ENCODE peak calls at places on chromosomes 6 and 20, in eight cellular contexts. M is MM.1S, R is hepatocyte, I is GM23338, O is PC-3, F is OCI-LY7, T is SK-N-SH, H is K562. G is an unnamed sample. For H3K4me1, the result is how much of the 10 kb centered on the place peaks cover.

GRCh38 chr6:683742-684440 is 9.0 kb downstream of the EXOC2 start:
- DNase-seq in M (no peak), O (no peak), I (peak), H (peak), R (peak), T (peak), F (no peak), G (peak)

GRCh38 chr6:139173172-139173571 is 38.3 kb downstream of the HECA start:
- DNase-seq in M (no peak), T (no peak), R (no peak), O (peak), I (no peak), H (no peak), F (no peak), G (no peak)

GRCh38 chr6:28757429-28758045 is 166.2 kb downstream of the TRIM27 start:
- DNase-seq in I (peak), H (peak), M (no peak), F (no peak), R (no peak), O (no peak), T (no peak), G (no peak)

GRCh38 chr6:43627008-43627825 is 1.8 kb downstream of the GTPBP2 start:
- DNase-seq in O (peak), H (peak), F (no peak), T (peak), R (peak), M (peak), I (no peak), G (no peak)

GRCh38 chr20:51831891-51832675 is 29.8 kb upstream of the SALL4 start:
- DNase-seq in T (no peak), I (no peak), H (no peak), O (no peak), M (no peak), R (peak), F (no peak), G (no peak)

GRCh38 chr6:105170066-105170465 is 9.7 kb downstream of the POPDC3 start:
- DNase-seq in O (no peak), I (no peak), H (no peak), F (no peak), R (no peak), M (no peak), T (no peak), G (no peak)

GRCh38 chr20:63330084-63330760 is 30.9 kb downstream of the CHRNA4 start:
- DNase-seq in M (no peak), R (no peak), F (no peak), O (no peak), T (no peak), I (no peak), H (no peak), G (no peak)

GRCh38 chr6:3045369-3045768 is 22.9 kb upstream of the RIPK1 start:
- DNase-seq in M (no peak), F (no peak), I (no peak), R (no peak), T (no peak), O (no peak), H (no peak), G (no peak)

GRCh38 chr6:135438907-135439535 is 58.5 kb downstream of the AHI1 start:
- DNase-seq in T (peak), H (peak), O (peak), F (peak), I (peak), R (peak), M (peak), G (no peak)

GRCh38 chr20:61682114-61682997 is 383.3 kb downstream of the TAF4 start:
- DNase-seq in O (no peak), H (no peak), I (no peak), R (no peak), M (no peak), F (no peak), T (no peak), G (no peak)

GRCh38 chr6:89048985-89049384 is 31.6 kb upstream of the PNRC1 start:
- DNase-seq in H (no peak), T (no peak), F (no peak), M (no peak), R (peak), I (no peak), O (peak), G (no peak)

DNA sequence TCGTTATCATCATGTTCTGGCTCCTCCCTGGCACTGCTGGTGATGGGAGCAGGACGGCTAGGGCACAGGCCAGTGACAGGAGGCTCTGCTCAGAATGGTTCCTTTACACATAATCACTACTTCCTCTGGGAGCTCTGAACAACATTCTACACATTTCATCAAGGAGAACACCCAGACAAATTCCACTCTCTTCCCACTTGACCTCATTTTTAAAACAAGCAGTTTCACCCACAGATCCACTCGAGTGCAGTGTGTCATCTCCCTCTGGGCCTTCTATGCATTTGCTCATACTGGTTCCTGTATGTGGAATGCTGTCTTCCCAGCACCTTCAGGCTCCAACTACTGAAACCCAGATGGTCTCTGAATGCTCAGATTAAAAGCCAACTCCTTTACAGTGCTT is 84.8 kb downstream of the ELOVL5 start:
- DNase-seq in F (no peak), I (no peak), T (peak), M (no peak), H (no peak), O (no peak), R (no peak), G (no peak)
- H3K4me2 ChIP-seq in F (no peak), I (no peak), T (no peak), M (no peak), H (no peak), O (no peak), R (no peak), G (no peak)

DNA sequence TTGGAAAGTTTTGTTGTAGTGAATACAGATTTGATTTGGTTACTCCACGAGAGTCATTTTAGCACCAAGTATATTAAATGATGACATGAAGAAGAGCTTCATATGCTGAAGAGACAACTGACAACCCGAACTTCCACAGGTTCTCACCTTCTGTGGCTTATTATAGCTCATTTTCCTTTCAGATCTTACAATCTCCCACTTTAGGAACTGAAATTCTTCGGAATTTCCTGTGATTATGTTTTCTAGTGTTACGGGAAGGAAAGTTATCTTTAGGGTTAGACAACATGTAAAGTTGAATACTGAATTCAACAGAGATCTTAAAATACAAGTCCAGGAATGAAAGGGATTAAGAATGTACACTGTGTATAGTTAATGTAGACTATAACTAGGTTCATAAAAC is 49.6 kb upstream of the TXNDC5 start:
- DNase-seq in F (no peak), I (no peak), R (no peak), T (no peak), M (no peak), O (no peak), H (no peak), G (no peak)
- H3K4me1 ChIP-seq in F (under half), I (under half), R (under half), T (under half), M (half or more), O (under half), H (under half), G (under half)

GRCh38 chr6:39665871-39666270 is 59.3 kb downstream of the KIF6 start:
- DNase-seq in T (no peak), F (no peak), O (no peak), R (no peak), M (no peak), I (no peak), H (no peak), G (no peak)

GRCh38 chr6:39666706-39667489 is 58.3 kb downstream of the KIF6 start:
- DNase-seq in O (no peak), R (no peak), T (no peak), F (no peak), H (no peak), M (no peak), I (peak), G (no peak)

GRCh38 chr6:39669117-39669690 is 56.0 kb downstream of the KIF6 start:
- DNase-seq in I (peak), F (no peak), M (no peak), O (no peak), H (no peak), R (no peak), T (no peak), G (no peak)

GRCh38 chr6:39669943-39670342 is 55.3 kb downstream of the KIF6 start:
- DNase-seq in O (no peak), H (no peak), R (no peak), T (no peak), F (no peak), I (no peak), M (no peak), G (no peak)

DNA sequence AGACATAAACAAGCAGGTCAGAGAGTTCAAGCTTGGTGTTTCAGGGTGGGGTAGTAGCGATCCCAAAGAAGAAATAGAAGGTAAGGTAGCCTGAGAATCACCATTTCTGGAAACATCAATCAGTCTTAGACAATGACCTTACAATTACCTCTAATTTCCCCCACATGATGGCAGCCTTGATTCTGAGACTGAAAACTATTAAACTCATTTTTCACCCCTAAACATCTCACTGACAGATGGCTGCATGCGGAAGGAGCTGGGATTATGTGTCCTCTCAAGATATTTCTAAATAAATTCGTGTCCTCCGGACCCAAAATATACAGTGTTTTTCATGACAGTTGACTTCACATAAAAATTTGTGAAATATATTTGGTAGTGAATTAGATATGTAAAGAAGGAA is 61.0 kb downstream of the KIF6 start:
- DNase-seq in M (no peak), O (no peak), I (no peak), R (no peak), H (no peak), T (no peak), F (no peak), G (no peak)
- TF ChIP-seq CTCF in M (no peak), O (no peak), I (no peak), R (no peak), H (no peak), T (no peak), F (peak), G (peak)

GRCh38 chr6:149890629-149891045 is 7.3 kb downstream of the RAET1E start:
- DNase-seq in H (no peak), M (no peak), T (no peak), I (no peak), O (no peak), R (no peak), F (no peak), G (no peak)

GRCh38 chr6:149887343-149887742 is 10.6 kb downstream of the RAET1E start:
- DNase-seq in O (peak), F (no peak), T (no peak), M (no peak), H (no peak), R (no peak), I (no peak), G (no peak)

GRCh38 chr6:149888113-149888512 is 9.8 kb downstream of the RAET1E start:
- DNase-seq in O (no peak), T (no peak), M (no peak), H (no peak), F (no peak), I (no peak), R (peak), G (no peak)

GRCh38 chr6:149889321-149889720 is 8.6 kb downstream of the RAET1E start:
- DNase-seq in H (no peak), F (no peak), O (no peak), R (no peak), T (no peak), M (no peak), I (no peak), G (no peak)

DNA sequence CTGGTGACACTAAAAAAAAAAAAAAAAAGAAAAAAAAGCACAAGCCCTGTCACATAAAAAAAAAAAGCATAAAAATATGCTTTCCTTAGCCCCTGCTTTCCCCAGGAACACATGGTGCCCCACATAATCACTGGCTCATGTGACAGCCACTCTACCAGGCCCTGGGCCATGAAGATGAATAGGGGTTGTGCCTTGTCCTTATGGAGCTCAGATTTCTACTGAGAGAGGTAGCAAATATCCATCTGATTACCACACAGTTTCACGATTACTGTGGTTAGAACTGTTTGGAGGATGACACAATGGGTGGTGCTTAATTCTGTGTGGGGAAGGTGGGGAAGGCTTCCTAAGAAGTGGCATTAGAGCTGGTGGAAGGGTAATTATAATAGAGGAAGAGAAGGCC is 9.3 kb downstream of the RAET1E start:
- DNase-seq in T (no peak), O (no peak), M (no peak), I (no peak), H (no peak), F (no peak), R (no peak), G (no peak)
- H3K4me2 ChIP-seq in T (no peak), O (no peak), M (no peak), I (no peak), H (no peak), F (no peak), R (no peak), G (no peak)

DNA sequence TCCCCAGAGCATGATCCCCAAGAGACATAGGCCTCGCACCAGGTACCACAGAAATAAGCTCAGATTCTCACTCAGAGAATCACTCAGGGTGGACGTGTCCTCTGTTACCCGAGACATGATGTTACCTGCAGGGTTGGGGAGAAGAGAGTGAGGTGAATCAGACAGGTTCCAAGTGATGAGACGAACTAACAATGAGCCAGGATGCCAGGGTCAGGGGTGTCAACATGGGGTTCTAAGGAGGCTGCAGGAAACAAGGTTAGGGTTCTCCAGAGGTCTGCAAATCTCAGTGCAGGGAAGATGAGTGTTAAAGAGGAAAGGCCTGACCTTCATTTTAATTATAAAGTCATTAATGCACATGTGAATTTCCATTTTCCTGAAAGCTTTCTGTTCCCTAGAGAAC is 2.5 kb downstream of the TAP1 start:
- DNase-seq in I (no peak), H (no peak), R (no peak), M (no peak), T (no peak), F (no peak), O (no peak), G (no peak)
- H3K4me1 ChIP-seq in I (under half), H (under half), R (under half), M (under half), T (under half), F (under half), O (under half), G (under half)

GRCh38 chr20:10034717-10035571 is at the start of gene ANKEF1:
- DNase-seq in I (peak), O (peak), T (peak), R (peak), F (peak), M (peak), H (peak), G (no peak)
- TF ChIP-seq CTCF in I (no peak), O (no peak), T (no peak), R (no peak), F (no peak), M (no peak), H (no peak), G (no peak)

GRCh38 chr20:60255426-60255825 is 297.2 kb downstream of the CDH26 start:
- DNase-seq in O (no peak), F (no peak), T (peak), I (no peak), M (peak), H (no peak), R (no peak), G (peak)

GRCh38 chr20:60256811-60257210 is 298.6 kb downstream of the CDH26 start:
- DNase-seq in I (no peak), T (no peak), F (no peak), M (no peak), H (no peak), O (no peak), R (no peak), G (no peak)

GRCh38 chr20:60253471-60253870 is 295.2 kb downstream of the CDH26 start:
- DNase-seq in F (no peak), O (no peak), R (no peak), M (no peak), I (no peak), T (no peak), H (no peak), G (no peak)

GRCh38 chr20:60255866-60256265 is 297.6 kb downstream of the CDH26 start:
- DNase-seq in T (peak), R (no peak), F (no peak), H (no peak), M (no peak), I (no peak), O (no peak), G (no peak)

DNA sequence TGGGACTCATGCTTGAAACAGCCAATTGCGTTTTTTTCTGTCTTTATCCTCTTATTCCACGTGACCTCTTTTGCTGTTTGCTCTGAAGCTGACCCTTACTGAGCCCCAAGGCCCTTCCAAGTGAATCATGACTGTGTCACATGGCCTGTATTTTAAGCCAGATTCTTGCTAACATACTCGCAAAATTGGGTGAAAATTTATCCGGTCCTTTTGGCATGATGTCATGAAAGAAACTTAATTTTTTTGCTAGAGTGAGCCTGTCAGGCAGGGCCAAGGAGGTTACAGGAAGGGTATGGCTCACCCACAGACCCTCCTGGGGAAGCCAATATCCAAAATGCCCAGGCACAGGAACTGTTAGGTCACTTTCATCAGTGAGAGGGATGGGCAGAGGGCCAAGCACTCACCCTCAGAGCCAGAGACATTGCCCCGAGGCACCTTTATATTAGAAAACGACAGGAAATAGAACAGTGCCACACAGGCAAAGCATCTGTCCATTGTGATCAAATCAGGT is 296.7 kb downstream of the CDH26 start:
- DNase-seq in O (peak), F (no peak), R (no peak), T (peak), I (no peak), H (no peak), M (no peak), G (no peak)
- H3K4me2 ChIP-seq in O (no peak), F (no peak), R (no peak), T (no peak), I (no peak), H (no peak), M (peak), G (peak)

DNA sequence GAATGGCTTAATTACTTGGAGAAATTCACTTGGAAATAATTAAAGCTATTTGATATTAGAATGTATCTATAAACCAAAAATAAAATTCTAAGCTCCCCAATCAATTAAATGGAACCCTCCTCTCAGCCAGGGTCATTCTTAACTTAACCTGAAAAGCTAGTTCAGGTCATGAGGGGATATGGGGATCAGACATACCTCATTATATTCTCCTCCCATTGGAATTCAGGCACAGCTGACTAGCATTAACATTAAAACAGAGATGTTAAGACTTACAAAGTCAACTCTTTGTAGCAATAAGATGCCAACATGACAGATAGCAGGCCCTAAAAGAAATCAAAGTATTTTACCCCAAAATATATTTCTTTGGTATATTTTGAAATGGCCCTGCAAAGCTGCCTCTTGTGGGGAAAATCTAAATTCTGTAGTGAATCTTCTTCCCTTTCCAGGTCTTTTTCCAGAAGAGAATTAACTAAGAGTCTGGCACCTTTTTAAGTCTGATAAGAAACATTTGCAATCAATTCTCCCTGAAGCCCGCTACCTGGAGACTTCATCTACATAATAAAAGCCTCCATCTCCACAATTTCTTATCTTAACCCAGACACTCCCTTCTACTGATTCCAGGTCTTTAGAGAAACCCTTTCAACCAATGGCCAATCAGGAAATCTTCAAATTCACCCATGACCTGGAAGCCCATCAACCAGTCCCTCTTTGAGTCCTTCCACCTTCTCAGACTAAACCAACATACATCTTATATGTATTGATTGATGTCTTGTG is 231.2 kb downstream of the ADGB start:
- DNase-seq in I (peak), R (no peak), H (no peak), F (no peak), O (no peak), T (no peak), M (no peak), G (no peak)
- H3K4me1 ChIP-seq in I (under half), R (under half), H (under half), F (under half), O (under half), T (under half), M (under half), G (under half)

GRCh38 chr20:38386852-38387251 is 40.6 kb downstream of the LBP start:
- DNase-seq in R (no peak), H (no peak), M (no peak), F (no peak), O (no peak), T (no peak), I (no peak), G (no peak)

GRCh38 chr20:38386004-38386403 is 39.7 kb downstream of the LBP start:
- DNase-seq in F (peak), T (no peak), M (no peak), I (no peak), H (no peak), R (no peak), O (no peak), G (no peak)

GRCh38 chr20:38392356-38392755 is 42.8 kb downstream of the SNHG17 start:
- DNase-seq in F (no peak), T (no peak), R (no peak), I (peak), M (no peak), H (no peak), O (peak), G (no peak)

GRCh38 chr20:38383147-38383546 is 36.9 kb downstream of the LBP start:
- DNase-seq in M (no peak), I (no peak), T (no peak), R (no peak), F (no peak), O (no peak), H (no peak), G (no peak)

GRCh38 chr20:38387953-38388352 is 41.7 kb downstream of the LBP start:
- DNase-seq in I (peak), T (no peak), F (peak), H (no peak), M (no peak), R (no peak), O (peak), G (no peak)
- TF ChIP-seq CTCF in I (peak), T (peak), F (peak), H (no peak), M (no peak), R (no peak), O (peak), G (peak)